ENCODE peak calls at places on chromosome 14, in eight cellular contexts. One of them, this sample, is unnamed.

GRCh38 chr14:69654109-69654508 is 42.7 kb downstream of the SUSD6 start:
- DNase-seq in M059J: no peak
- DNase-seq in adrenal gland: no peak
- DNase-seq in stimulated activated naive B cell treated with anti-CD40 and anti-IgM and Interleukin-4, amounts not matched to agents 10 μg/mL and 1 μg/mL and 100 μg/mL, for 72 hours: no peak
- DNase-seq in NCI-H345: no peak
- DNase-seq in WERI-Rb-1: no peak
- DNase-seq in AG08395: no peak
- DNase-seq in AG09309: no peak
- DNase-seq in this sample: no peak

GRCh38 chr14:49505026-49505766 is 81.0 kb downstream of the RPS29 start:
- DNase-seq in M059J: peak
- DNase-seq in adrenal gland: no peak
- DNase-seq in stimulated activated naive B cell treated with anti-CD40 and anti-IgM and Interleukin-4, amounts not matched to agents 10 μg/mL and 1 μg/mL and 100 μg/mL, for 72 hours: no peak
- DNase-seq in NCI-H345: no peak
- DNase-seq in WERI-Rb-1: no peak
- DNase-seq in AG08395: no peak
- DNase-seq in AG09309: no peak
- DNase-seq in this sample: no peak

GRCh38 chr14:105389534-105389933 is 8.8 kb upstream of the TEX22 start:
- DNase-seq in M059J: no peak
- DNase-seq in adrenal gland: no peak
- DNase-seq in stimulated activated naive B cell treated with anti-CD40 and anti-IgM and Interleukin-4, amounts not matched to agents 10 μg/mL and 1 μg/mL and 100 μg/mL, for 72 hours: no peak
- DNase-seq in NCI-H345: no peak
- DNase-seq in WERI-Rb-1: no peak
- DNase-seq in AG08395: no peak
- DNase-seq in AG09309: no peak
- DNase-seq in this sample: no peak

GRCh38 chr14:39102265-39102968 is 618 bp downstream of the SEC23A start:
- DNase-seq in M059J: peak
- DNase-seq in adrenal gland: peak
- DNase-seq in stimulated activated naive B cell treated with anti-CD40 and anti-IgM and Interleukin-4, amounts not matched to agents 10 μg/mL and 1 μg/mL and 100 μg/mL, for 72 hours: no peak
- DNase-seq in NCI-H345: peak
- DNase-seq in WERI-Rb-1: no peak
- DNase-seq in AG08395: peak
- DNase-seq in AG09309: no peak
- DNase-seq in this sample: peak

GRCh38 chr14:23636317-23637211 is at the start of gene DHRS2:
- DNase-seq in M059J: no peak
- DNase-seq in adrenal gland: no peak
- DNase-seq in stimulated activated naive B cell treated with anti-CD40 and anti-IgM and Interleukin-4, amounts not matched to agents 10 μg/mL and 1 μg/mL and 100 μg/mL, for 72 hours: no peak
- DNase-seq in NCI-H345: no peak
- DNase-seq in WERI-Rb-1: no peak
- DNase-seq in AG08395: no peak
- DNase-seq in AG09309: no peak
- DNase-seq in this sample: peak

GRCh38 chr14:68807148-68807600 is 14.3 kb upstream of the ZFP36L1 start:
- DNase-seq in M059J: peak
- DNase-seq in adrenal gland: no peak
- DNase-seq in stimulated activated naive B cell treated with anti-CD40 and anti-IgM and Interleukin-4, amounts not matched to agents 10 μg/mL and 1 μg/mL and 100 μg/mL, for 72 hours: peak
- DNase-seq in NCI-H345: no peak
- DNase-seq in WERI-Rb-1: no peak
- DNase-seq in AG08395: peak
- DNase-seq in AG09309: no peak
- DNase-seq in this sample: peak

GRCh38 chr14:89477391-89477790 is 60.4 kb upstream of the FOXN3 start:
- DNase-seq in M059J: no peak
- DNase-seq in adrenal gland: no peak
- DNase-seq in stimulated activated naive B cell treated with anti-CD40 and anti-IgM and Interleukin-4, amounts not matched to agents 10 μg/mL and 1 μg/mL and 100 μg/mL, for 72 hours: no peak
- DNase-seq in NCI-H345: no peak
- DNase-seq in WERI-Rb-1: no peak
- DNase-seq in AG08395: no peak
- DNase-seq in AG09309: no peak
- DNase-seq in this sample: no peak

GRCh38 chr14:82720931-82721330 is 1187.3 kb upstream of the SEL1L start:
- DNase-seq in M059J: no peak
- DNase-seq in adrenal gland: no peak
- DNase-seq in stimulated activated naive B cell treated with anti-CD40 and anti-IgM and Interleukin-4, amounts not matched to agents 10 μg/mL and 1 μg/mL and 100 μg/mL, for 72 hours: no peak
- DNase-seq in NCI-H345: peak
- DNase-seq in WERI-Rb-1: no peak
- DNase-seq in AG08395: no peak
- DNase-seq in AG09309: no peak
- DNase-seq in this sample: no peak

GRCh38 chr14:95516554-95517209 is at the start of gene SYNE3:
- DNase-seq in M059J: no peak
- DNase-seq in adrenal gland: peak
- DNase-seq in stimulated activated naive B cell treated with anti-CD40 and anti-IgM and Interleukin-4, amounts not matched to agents 10 μg/mL and 1 μg/mL and 100 μg/mL, for 72 hours: peak
- DNase-seq in NCI-H345: peak
- DNase-seq in WERI-Rb-1: no peak
- DNase-seq in AG08395: peak
- DNase-seq in AG09309: no peak
- DNase-seq in this sample: peak

GRCh38 chr14:104169765-104170113 is 31.4 kb downstream of the KIF26A start:
- DNase-seq in M059J: no peak
- DNase-seq in adrenal gland: no peak
- DNase-seq in stimulated activated naive B cell treated with anti-CD40 and anti-IgM and Interleukin-4, amounts not matched to agents 10 μg/mL and 1 μg/mL and 100 μg/mL, for 72 hours: no peak
- DNase-seq in NCI-H345: no peak
- DNase-seq in WERI-Rb-1: no peak
- DNase-seq in AG08395: no peak
- DNase-seq in AG09309: no peak
- DNase-seq in this sample: no peak

GRCh38 chr14:69483765-69484443 is 624 bp upstream of the PLEKHD1 start:
- DNase-seq in M059J: peak
- DNase-seq in adrenal gland: peak
- DNase-seq in stimulated activated naive B cell treated with anti-CD40 and anti-IgM and Interleukin-4, amounts not matched to agents 10 μg/mL and 1 μg/mL and 100 μg/mL, for 72 hours: no peak
- DNase-seq in NCI-H345: peak
- DNase-seq in WERI-Rb-1: no peak
- DNase-seq in AG08395: peak
- DNase-seq in AG09309: no peak
- DNase-seq in this sample: no peak

GRCh38 chr14:105076805-105077648 is 11.8 kb upstream of the GPR132 start:
- DNase-seq in M059J: no peak
- DNase-seq in adrenal gland: no peak
- DNase-seq in stimulated activated naive B cell treated with anti-CD40 and anti-IgM and Interleukin-4, amounts not matched to agents 10 μg/mL and 1 μg/mL and 100 μg/mL, for 72 hours: no peak
- DNase-seq in NCI-H345: no peak
- DNase-seq in WERI-Rb-1: no peak
- DNase-seq in AG08395: no peak
- DNase-seq in AG09309: no peak
- DNase-seq in this sample: no peak

GRCh38 chr14:28609228-28609828 is 157.3 kb upstream of the FOXG1 start:
- DNase-seq in M059J: peak
- DNase-seq in adrenal gland: peak
- DNase-seq in stimulated activated naive B cell treated with anti-CD40 and anti-IgM and Interleukin-4, amounts not matched to agents 10 μg/mL and 1 μg/mL and 100 μg/mL, for 72 hours: no peak
- DNase-seq in NCI-H345: peak
- DNase-seq in WERI-Rb-1: peak
- DNase-seq in AG08395: no peak
- DNase-seq in AG09309: no peak
- DNase-seq in this sample: peak

GRCh38 chr14:63893701-63894458 is 41.1 kb downstream of the SYNE2 start:
- DNase-seq in M059J: peak
- DNase-seq in adrenal gland: no peak
- DNase-seq in stimulated activated naive B cell treated with anti-CD40 and anti-IgM and Interleukin-4, amounts not matched to agents 10 μg/mL and 1 μg/mL and 100 μg/mL, for 72 hours: no peak
- DNase-seq in NCI-H345: no peak
- DNase-seq in WERI-Rb-1: no peak
- DNase-seq in AG08395: peak
- DNase-seq in AG09309: peak
- DNase-seq in this sample: no peak

GRCh38 chr14:78446807-78447206 is 276.6 kb downstream of the NRXN3 start:
- DNase-seq in M059J: peak
- DNase-seq in adrenal gland: no peak
- DNase-seq in stimulated activated naive B cell treated with anti-CD40 and anti-IgM and Interleukin-4, amounts not matched to agents 10 μg/mL and 1 μg/mL and 100 μg/mL, for 72 hours: no peak
- DNase-seq in NCI-H345: no peak
- DNase-seq in WERI-Rb-1: no peak
- DNase-seq in AG08395: no peak
- DNase-seq in AG09309: no peak
- DNase-seq in this sample: peak

GRCh38 chr14:51638071-51638944 is 13.4 kb upstream of the FRMD6 start:
- DNase-seq in M059J: peak
- DNase-seq in adrenal gland: no peak
- DNase-seq in stimulated activated naive B cell treated with anti-CD40 and anti-IgM and Interleukin-4, amounts not matched to agents 10 μg/mL and 1 μg/mL and 100 μg/mL, for 72 hours: no peak
- DNase-seq in NCI-H345: no peak
- DNase-seq in WERI-Rb-1: no peak
- DNase-seq in AG08395: peak
- DNase-seq in AG09309: no peak
- DNase-seq in this sample: no peak

GRCh38 chr14:103073876-103074698 is 9.9 kb upstream of the LBHD2 start:
- DNase-seq in M059J: no peak
- DNase-seq in adrenal gland: no peak
- DNase-seq in stimulated activated naive B cell treated with anti-CD40 and anti-IgM and Interleukin-4, amounts not matched to agents 10 μg/mL and 1 μg/mL and 100 μg/mL, for 72 hours: no peak
- DNase-seq in NCI-H345: no peak
- DNase-seq in WERI-Rb-1: no peak
- DNase-seq in AG08395: no peak
- DNase-seq in AG09309: no peak
- DNase-seq in this sample: no peak

GRCh38 chr14:37482428-37482827 is 112.6 kb downstream of the FOXA1 start:
- DNase-seq in M059J: no peak
- DNase-seq in adrenal gland: no peak
- DNase-seq in stimulated activated naive B cell treated with anti-CD40 and anti-IgM and Interleukin-4, amounts not matched to agents 10 μg/mL and 1 μg/mL and 100 μg/mL, for 72 hours: no peak
- DNase-seq in NCI-H345: no peak
- DNase-seq in WERI-Rb-1: no peak
- DNase-seq in AG08395: no peak
- DNase-seq in AG09309: no peak
- DNase-seq in this sample: no peak

GRCh38 chr14:42930058-42930457 is 1323.4 kb downstream of the LRFN5 start:
- DNase-seq in M059J: no peak
- DNase-seq in adrenal gland: no peak
- DNase-seq in stimulated activated naive B cell treated with anti-CD40 and anti-IgM and Interleukin-4, amounts not matched to agents 10 μg/mL and 1 μg/mL and 100 μg/mL, for 72 hours: no peak
- DNase-seq in NCI-H345: peak
- DNase-seq in WERI-Rb-1: no peak
- DNase-seq in AG08395: no peak
- DNase-seq in AG09309: no peak
- DNase-seq in this sample: no peak

GRCh38 chr14:99146991-99147740 is 124.8 kb downstream of the BCL11B start:
- DNase-seq in M059J: no peak
- DNase-seq in adrenal gland: no peak
- DNase-seq in stimulated activated naive B cell treated with anti-CD40 and anti-IgM and Interleukin-4, amounts not matched to agents 10 μg/mL and 1 μg/mL and 100 μg/mL, for 72 hours: no peak
- DNase-seq in NCI-H345: no peak
- DNase-seq in WERI-Rb-1: no peak
- DNase-seq in AG08395: no peak
- DNase-seq in AG09309: no peak
- DNase-seq in this sample: no peak

GRCh38 chr14:101838476-101838875 is 77.0 kb downstream of the PPP2R5C start:
- DNase-seq in M059J: no peak
- DNase-seq in adrenal gland: peak
- DNase-seq in stimulated activated naive B cell treated with anti-CD40 and anti-IgM and Interleukin-4, amounts not matched to agents 10 μg/mL and 1 μg/mL and 100 μg/mL, for 72 hours: no peak
- DNase-seq in NCI-H345: no peak
- DNase-seq in WERI-Rb-1: no peak
- DNase-seq in AG08395: peak
- DNase-seq in AG09309: no peak
- DNase-seq in this sample: no peak